ENCODE peak calls at places on chromosomes 6 and 20, in eight cellular contexts. One of them, this sample, is unnamed.

GRCh38 chr6:1202201-1202600 is 109.7 kb upstream of the FOXQ1 start:
- DNase-seq in mucosa of descending colon: no peak
- DNase-seq in stimulated activated CD4-positive, alpha-beta T cell treated with anti-CD3 and anti-CD28 coated beads, Interleukin-15, amount 100 ng/mL, for 1 hour: no peak
- DNase-seq in effector memory CD8-positive, alpha-beta T cell: no peak
- DNase-seq in HuH-7.5: no peak
- DNase-seq in activated naive CD8-positive, alpha-beta T cell treated with anti-CD3 and anti-CD28 coated beads, Interleukin-2, amount 50 U/mL, for 24 hours: no peak
- DNase-seq in endodermal cell: peak; percentile 83
- DNase-seq in ovary: no peak
- DNase-seq in this sample: no peak

GRCh38 chr20:11012975-11013374 is 339.2 kb upstream of the JAG1 start:
- DNase-seq in mucosa of descending colon: no peak
- DNase-seq in endodermal cell: no peak
- DNase-seq in activated naive CD8-positive, alpha-beta T cell treated with anti-CD3 and anti-CD28 coated beads, Interleukin-2, amount 50 U/mL, for 24 hours: no peak
- DNase-seq in effector memory CD8-positive, alpha-beta T cell: no peak
- DNase-seq in ovary: no peak
- DNase-seq in stimulated activated CD4-positive, alpha-beta T cell treated with anti-CD3 and anti-CD28 coated beads, Interleukin-15, amount 100 ng/mL, for 1 hour: no peak
- DNase-seq in HuH-7.5: no peak
- DNase-seq in this sample: no peak

GRCh38 chr6:136466789-136467585 is 83.2 kb downstream of the MAP7 start:
- DNase-seq in endodermal cell: no peak
- DNase-seq in HuH-7.5: no peak
- DNase-seq in effector memory CD8-positive, alpha-beta T cell: no peak
- DNase-seq in stimulated activated CD4-positive, alpha-beta T cell treated with anti-CD3 and anti-CD28 coated beads, Interleukin-15, amount 100 ng/mL, for 1 hour: no peak
- DNase-seq in ovary: no peak
- DNase-seq in mucosa of descending colon: no peak
- DNase-seq in activated naive CD8-positive, alpha-beta T cell treated with anti-CD3 and anti-CD28 coated beads, Interleukin-2, amount 50 U/mL, for 24 hours: no peak
- DNase-seq in this sample: no peak

GRCh38 chr6:110554966-110555460 is 78.6 kb upstream of the SLC22A16 start:
- DNase-seq in ovary: no peak
- DNase-seq in effector memory CD8-positive, alpha-beta T cell: no peak
- DNase-seq in activated naive CD8-positive, alpha-beta T cell treated with anti-CD3 and anti-CD28 coated beads, Interleukin-2, amount 50 U/mL, for 24 hours: no peak
- DNase-seq in HuH-7.5: peak; percentile 25
- DNase-seq in stimulated activated CD4-positive, alpha-beta T cell treated with anti-CD3 and anti-CD28 coated beads, Interleukin-15, amount 100 ng/mL, for 1 hour: no peak
- DNase-seq in mucosa of descending colon: no peak
- DNase-seq in endodermal cell: no peak
- DNase-seq in this sample: no peak

GRCh38 chr6:7999201-7999600 is 65.0 kb downstream of the BLOC1S5 start:
- DNase-seq in ovary: no peak
- DNase-seq in mucosa of descending colon: no peak
- DNase-seq in endodermal cell: no peak
- DNase-seq in activated naive CD8-positive, alpha-beta T cell treated with anti-CD3 and anti-CD28 coated beads, Interleukin-2, amount 50 U/mL, for 24 hours: no peak
- DNase-seq in stimulated activated CD4-positive, alpha-beta T cell treated with anti-CD3 and anti-CD28 coated beads, Interleukin-15, amount 100 ng/mL, for 1 hour: no peak
- DNase-seq in HuH-7.5: no peak
- DNase-seq in effector memory CD8-positive, alpha-beta T cell: no peak
- DNase-seq in this sample: no peak

GRCh38 chr6:101080597-101080996 is 199.5 kb upstream of the ASCC3 start:
- DNase-seq in activated naive CD8-positive, alpha-beta T cell treated with anti-CD3 and anti-CD28 coated beads, Interleukin-2, amount 50 U/mL, for 24 hours: no peak
- DNase-seq in stimulated activated CD4-positive, alpha-beta T cell treated with anti-CD3 and anti-CD28 coated beads, Interleukin-15, amount 100 ng/mL, for 1 hour: no peak
- DNase-seq in mucosa of descending colon: no peak
- DNase-seq in endodermal cell: no peak
- DNase-seq in HuH-7.5: no peak
- DNase-seq in effector memory CD8-positive, alpha-beta T cell: no peak
- DNase-seq in ovary: no peak
- DNase-seq in this sample: no peak

GRCh38 chr6:20572940-20573339 is 38.7 kb downstream of the CDKAL1 start:
- DNase-seq in ovary: no peak
- DNase-seq in effector memory CD8-positive, alpha-beta T cell: no peak
- DNase-seq in HuH-7.5: no peak
- DNase-seq in activated naive CD8-positive, alpha-beta T cell treated with anti-CD3 and anti-CD28 coated beads, Interleukin-2, amount 50 U/mL, for 24 hours: no peak
- DNase-seq in endodermal cell: no peak
- DNase-seq in mucosa of descending colon: no peak
- DNase-seq in stimulated activated CD4-positive, alpha-beta T cell treated with anti-CD3 and anti-CD28 coated beads, Interleukin-15, amount 100 ng/mL, for 1 hour: no peak
- DNase-seq in this sample: no peak

GRCh38 chr6:99960027-99960426 is 34.0 kb downstream of the MCHR2 start:
- DNase-seq in effector memory CD8-positive, alpha-beta T cell: no peak
- DNase-seq in mucosa of descending colon: no peak
- DNase-seq in stimulated activated CD4-positive, alpha-beta T cell treated with anti-CD3 and anti-CD28 coated beads, Interleukin-15, amount 100 ng/mL, for 1 hour: no peak
- DNase-seq in HuH-7.5: no peak
- DNase-seq in activated naive CD8-positive, alpha-beta T cell treated with anti-CD3 and anti-CD28 coated beads, Interleukin-2, amount 50 U/mL, for 24 hours: no peak
- DNase-seq in endodermal cell: no peak
- DNase-seq in ovary: no peak
- DNase-seq in this sample: no peak

GRCh38 chr6:36444470-36444869 is 1.7 kb downstream of the KCTD20 start:
- DNase-seq in endodermal cell: no peak
- DNase-seq in mucosa of descending colon: no peak
- DNase-seq in activated naive CD8-positive, alpha-beta T cell treated with anti-CD3 and anti-CD28 coated beads, Interleukin-2, amount 50 U/mL, for 24 hours: no peak
- DNase-seq in effector memory CD8-positive, alpha-beta T cell: no peak
- DNase-seq in stimulated activated CD4-positive, alpha-beta T cell treated with anti-CD3 and anti-CD28 coated beads, Interleukin-15, amount 100 ng/mL, for 1 hour: no peak
- DNase-seq in HuH-7.5: no peak
- DNase-seq in ovary: no peak
- DNase-seq in this sample: no peak

GRCh38 chr6:140360651-140361050 is 986.2 kb upstream of the CITED2 start:
- DNase-seq in activated naive CD8-positive, alpha-beta T cell treated with anti-CD3 and anti-CD28 coated beads, Interleukin-2, amount 50 U/mL, for 24 hours: no peak
- DNase-seq in HuH-7.5: no peak
- DNase-seq in mucosa of descending colon: no peak
- DNase-seq in effector memory CD8-positive, alpha-beta T cell: no peak
- DNase-seq in ovary: no peak
- DNase-seq in endodermal cell: no peak
- DNase-seq in stimulated activated CD4-positive, alpha-beta T cell treated with anti-CD3 and anti-CD28 coated beads, Interleukin-15, amount 100 ng/mL, for 1 hour: no peak
- DNase-seq in this sample: no peak

GRCh38 chr20:46652699-46653098 is 1.4 kb upstream of the SLC13A3 start:
- DNase-seq in effector memory CD8-positive, alpha-beta T cell: no peak
- DNase-seq in stimulated activated CD4-positive, alpha-beta T cell treated with anti-CD3 and anti-CD28 coated beads, Interleukin-15, amount 100 ng/mL, for 1 hour: no peak
- DNase-seq in ovary: no peak
- DNase-seq in mucosa of descending colon: no peak
- DNase-seq in endodermal cell: no peak
- DNase-seq in activated naive CD8-positive, alpha-beta T cell treated with anti-CD3 and anti-CD28 coated beads, Interleukin-2, amount 50 U/mL, for 24 hours: no peak
- DNase-seq in HuH-7.5: no peak
- DNase-seq in this sample: no peak

GRCh38 chr6:34601706-34602105 is 45.6 kb upstream of the SPDEF start:
- DNase-seq in effector memory CD8-positive, alpha-beta T cell: no peak
- DNase-seq in HuH-7.5: no peak
- DNase-seq in endodermal cell: peak; percentile 53
- DNase-seq in mucosa of descending colon: no peak
- DNase-seq in ovary: no peak
- DNase-seq in stimulated activated CD4-positive, alpha-beta T cell treated with anti-CD3 and anti-CD28 coated beads, Interleukin-15, amount 100 ng/mL, for 1 hour: no peak
- DNase-seq in activated naive CD8-positive, alpha-beta T cell treated with anti-CD3 and anti-CD28 coated beads, Interleukin-2, amount 50 U/mL, for 24 hours: no peak
- DNase-seq in this sample: no peak

This sample was measured in heart left ventricle.